ENCODE peak calls at places on chromosomes 6 and 20, in four cellular contexts. M is tibial nerve, J is prostate gland, B is heart left ventricle. U is an unnamed sample.

GRCh38 chr6:113596907-113597583 is 260.1 kb upstream of the MARCKS start:
- DNase-seq in M (no peak), B (peak), J (no peak), U (no peak)

GRCh38 chr6:20360471-20361119 is 41.1 kb upstream of the E2F3 start:
- DNase-seq in B (no peak), J (no peak), M (no peak), U (no peak)

GRCh38 chr6:153016846-153017245 is 14.3 kb upstream of the MTRF1L start:
- DNase-seq in J (no peak), B (no peak), M (no peak), U (no peak)

GRCh38 chr20:38723982-38724602 is at the start of gene SLC32A1:
- DNase-seq in M (no peak), J (no peak), B (no peak), U (no peak)

GRCh38 chr6:80541186-80541585 is 434.7 kb downstream of the BCKDHB start:
- DNase-seq in J (no peak), B (no peak), M (no peak), U (no peak)

GRCh38 chr6:158053377-158054313 is 72.0 kb downstream of the SYNJ2 start:
- DNase-seq in J (no peak), M (no peak), B (no peak), U (no peak)

GRCh38 chr6:154893927-154894326 is 101.2 kb upstream of the TIAM2 start:
- DNase-seq in B (no peak), J (no peak), M (no peak), U (no peak)

GRCh38 chr6:11275598-11275997 is 43.1 kb upstream of the NEDD9 start:
- DNase-seq in M (no peak), J (no peak), B (no peak), U (no peak)

GRCh38 chr6:66051812-66052211 is 344.8 kb upstream of the EYS start:
- DNase-seq in J (no peak), M (no peak), B (no peak), U (no peak)

GRCh38 chr6:80332013-80332412 is 225.5 kb downstream of the BCKDHB start:
- DNase-seq in J (no peak), B (no peak), M (no peak), U (no peak)

GRCh38 chr6:128806274-128806673 is 76.7 kb upstream of the LAMA2 start:
- DNase-seq in J (no peak), M (no peak), B (no peak), U (no peak)

GRCh38 chr6:90663873-90664272 is 77.0 kb upstream of the MAP3K7 start:
- DNase-seq in M (no peak), J (no peak), B (no peak), U (no peak)

GRCh38 chr6:166599158-166599557 is 12.7 kb upstream of the RAMACL start:
- DNase-seq in B (no peak), J (no peak), M (no peak), U (no peak)

GRCh38 chr6:87118054-87118453 is 23.1 kb upstream of the CGA start:
- DNase-seq in B (no peak), J (no peak), M (no peak), U (no peak)

GRCh38 chr6:149963462-149964242 is at the start of gene ULBP1:
- DNase-seq in M (peak), J (peak), B (peak), U (peak)
- TF ChIP-seq POLR2A in M (no peak), J (no peak), B (no peak), U (peak)

GRCh38 chr6:42176981-42177380 is 3.8 kb downstream of the GUCA1A start:
- DNase-seq in B (no peak), J (no peak), M (no peak), U (no peak)

GRCh38 chr6:42179261-42179955 is 6.2 kb downstream of the GUCA1A start:
- DNase-seq in B (peak), M (no peak), J (no peak), U (no peak)

GRCh38 chr6:42177514-42178364 is 4.6 kb downstream of the GUCA1A start:
- DNase-seq in B (peak), J (no peak), M (no peak), U (no peak)

GRCh38 chr6:42173101-42173500 is at the start of gene GUCA1A:
- DNase-seq in B (no peak), J (no peak), M (no peak), U (no peak)

DNA sequence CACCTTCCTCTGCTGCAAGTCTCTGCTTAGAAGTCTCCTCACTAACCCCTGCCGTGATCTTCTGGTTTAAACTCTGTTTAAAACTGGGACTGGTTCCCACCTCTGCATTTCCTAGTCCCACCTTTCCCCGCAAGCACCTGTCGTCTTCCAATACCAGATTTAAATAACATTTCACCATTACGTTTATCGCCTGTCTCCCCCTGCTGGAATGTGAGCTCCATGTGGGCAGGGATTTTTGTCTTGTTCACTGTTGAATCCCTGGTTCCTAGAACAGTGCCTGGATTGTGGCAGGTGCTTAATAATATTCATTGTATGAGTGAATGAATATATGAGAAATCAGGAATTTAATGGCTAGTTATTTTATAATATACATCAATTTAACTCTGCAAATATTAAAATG is 2.7 kb downstream of the GUCA1A start:
- DNase-seq in J (no peak), B (no peak), M (no peak), U (no peak)
- TF ChIP-seq CTCF in J (no peak), B (no peak), M (no peak), U (no peak)

GRCh38 chr6:30626484-30627366 is at the start of gene ATAT1:
- DNase-seq in J (peak), M (peak), B (peak), U (peak)
- TF ChIP-seq POLR2A in J (peak), M (peak), B (no peak), U (peak)

GRCh38 chr20:53748821-53749402 is 155.3 kb upstream of the ZNF217 start:
- DNase-seq in B (no peak), J (no peak), M (no peak), U (no peak)

GRCh38 chr20:53749499-53749898 is 155.9 kb upstream of the ZNF217 start:
- DNase-seq in M (no peak), B (no peak), J (no peak), U (no peak)

GRCh38 chr20:53751394-53752368 is 158.0 kb upstream of the ZNF217 start:
- DNase-seq in M (no peak), J (no peak), B (no peak), U (no peak)

GRCh38 chr20:53752583-53752970 is 158.9 kb upstream of the ZNF217 start:
- DNase-seq in M (no peak), J (no peak), B (no peak), U (no peak)

GRCh38 chr20:53750827-53751393 is 157.3 kb upstream of the ZNF217 start:
- DNase-seq in M (no peak), J (peak), B (no peak), U (no peak)
- TF ChIP-seq CTCF in M (no peak), J (no peak), B (no peak), U (no peak)

DNA sequence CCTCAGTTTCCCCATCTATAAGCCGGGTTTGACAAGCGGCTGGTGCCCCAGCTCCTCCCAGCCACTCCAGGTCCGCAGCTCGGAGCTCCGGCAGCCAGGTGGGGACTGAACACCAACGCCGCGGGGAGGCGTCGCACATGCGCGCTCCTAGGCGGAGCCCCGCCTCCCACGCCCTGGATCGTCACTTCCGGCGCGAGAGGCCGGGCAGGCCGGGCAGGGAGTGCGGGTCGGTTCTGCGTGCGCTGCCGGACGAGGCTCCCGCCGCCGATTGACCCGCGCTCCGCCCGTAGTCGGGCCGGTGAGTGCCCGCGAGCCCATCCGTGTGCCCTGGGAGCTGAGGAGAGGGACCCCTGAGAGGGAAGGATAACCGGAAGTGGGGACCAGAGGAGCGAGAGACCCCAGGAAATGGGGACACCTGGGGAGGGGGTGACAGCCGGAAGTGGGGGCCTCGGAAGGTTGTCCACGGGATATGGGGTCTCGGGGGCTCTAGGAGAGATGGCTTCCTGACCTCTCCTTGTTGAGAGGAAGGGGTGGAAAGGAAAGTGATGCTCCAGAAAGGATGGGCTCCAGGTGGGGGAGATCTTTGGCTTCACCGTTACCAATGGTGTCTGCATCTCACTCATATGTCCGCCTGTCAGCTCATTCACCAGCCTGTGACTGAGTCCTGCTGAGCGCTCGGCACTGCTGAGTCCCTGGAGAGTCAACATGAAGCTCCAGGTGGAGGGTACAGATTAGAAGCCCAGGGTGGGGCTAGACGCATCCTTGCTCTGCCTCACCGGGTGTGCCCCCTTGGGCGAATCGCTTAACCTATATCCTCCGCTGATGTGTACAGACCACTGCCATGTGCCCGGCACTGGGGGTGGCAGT is at the start of gene TTPAL:
- DNase-seq in B (peak), M (peak), J (peak), U (peak)
- TF ChIP-seq POLR2A in B (peak), M (peak), J (peak), U (peak)

DNA sequence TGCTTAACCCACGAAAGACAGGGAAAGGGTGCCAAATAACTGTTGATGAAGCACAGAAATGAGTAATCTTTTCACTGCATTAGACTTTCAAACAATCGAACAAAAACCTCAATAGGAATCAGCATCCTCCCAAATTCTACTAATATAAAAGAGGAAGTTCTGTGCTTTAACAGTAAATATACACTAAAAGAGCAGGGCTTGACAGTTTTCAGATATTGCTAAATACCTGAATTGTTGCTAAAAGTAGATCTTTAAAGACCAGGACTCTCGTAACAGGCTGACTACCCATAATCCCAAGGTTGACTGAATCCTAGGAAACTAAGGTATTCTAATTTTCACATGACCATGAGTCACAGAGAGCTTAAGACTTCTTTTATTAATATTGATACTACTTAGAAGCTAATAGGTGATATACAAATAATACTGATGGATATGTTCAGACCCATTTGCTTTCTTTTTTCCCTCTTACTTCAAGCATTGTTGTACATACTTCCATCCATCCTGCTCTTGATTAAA is 10.1 kb downstream of the CD164 start:
- DNase-seq in M (no peak), B (no peak), J (no peak), U (no peak)
- TF ChIP-seq CTCF in M (no peak), B (no peak), J (no peak), U (no peak)

GRCh38 chr6:53547815-53548496 is 3.1 kb upstream of the GCLC start:
- DNase-seq in M (peak), J (peak), B (peak), U (peak)
- TF ChIP-seq POLR2A in M (peak), J (peak), B (no peak), U (peak)